ENCODE peak calls at places on chromosome 19, in seven cellular contexts. M is stimulated activated CD4-positive, alpha-beta T cell treated with anti-CD3 and anti-CD28 coated beads, Interleukin-1b, Interleukin-23, amount 100 ng/mL, for 24 hours; S is NCI-H1092; J is CMK; C is HTR-8/SVneo; Z is stimulated activated CD8-positive, alpha-beta memory T cell treated with anti-CD3 and anti-CD28 coated beads, Interleukin-12 subunit alpha, Interleukin-12 subunit beta, amount 100 ng/mL, for 1 hour; H is mammary epithelial cell. E is an unnamed sample.
A peak's percentile ranks its signal among the peaks of the same experiment; 100 is the strongest.

GRCh38 chr19:16661480-16662034 is 618 bp downstream of the TMEM38A start:
- DNase-seq in S (peak; percentile 11), J (no peak), Z (no peak), H (no peak), C (no peak), M (no peak), E (no peak)

GRCh38 chr19:51921949-51922348 is 5.3 kb upstream of the ZNF613 start:
- DNase-seq in C (no peak), J (no peak), S (no peak), Z (no peak), M (no peak), H (no peak), E (no peak)

GRCh38 chr19:10390652-10391286 is 10.4 kb upstream of the TYK2 start:
- DNase-seq in J (peak; percentile 62), H (peak; percentile 38), S (peak; percentile 38), C (peak; percentile 78), Z (peak; percentile 57), M (peak; percentile 35), E (no peak)

GRCh38 chr19:22335716-22336115 is 49.5 kb downstream of the ZNF729 start:
- DNase-seq in S (no peak), H (no peak), C (no peak), J (no peak), Z (no peak), M (no peak), E (no peak)

GRCh38 chr19:27681972-27682371 is 1531.0 kb downstream of the UQCRFS1 start:
- DNase-seq in H (no peak), M (no peak), C (no peak), S (no peak), Z (no peak), J (no peak), E (no peak)

GRCh38 chr19:10505583-10506229 is 2.5 kb upstream of the KEAP1 start:
- DNase-seq in J (peak; percentile 37), C (peak; percentile 51), S (no peak), H (peak; percentile 52), Z (peak; percentile 65), M (peak; percentile 78), E (no peak)

GRCh38 chr19:12882589-12882988 is 1.3 kb upstream of the DNASE2 start:
- DNase-seq in H (no peak), Z (no peak), C (no peak), J (no peak), M (no peak), S (no peak), E (no peak)

GRCh38 chr19:35124098-35125060 is 8.8 kb downstream of the FXYD3 start:
- DNase-seq in S (no peak), J (no peak), H (peak; percentile 89), Z (peak; percentile 71), M (peak; percentile 70), C (peak; percentile 92), E (peak; percentile 53)

GRCh38 chr19:4139614-4140236 is 13.7 kb upstream of the CREB3L3 start:
- DNase-seq in Z (peak; percentile 86), M (peak; percentile 83), S (peak; percentile 11), C (peak; percentile 66), H (peak; percentile 54), J (peak; percentile 35), E (no peak)

GRCh38 chr19:57688011-57688763 is 6.4 kb downstream of the ZNF551 start:
- DNase-seq in J (no peak), M (no peak), C (no peak), Z (no peak), S (no peak), H (peak; percentile 20), E (no peak)

GRCh38 chr19:6402834-6403608 is 10.1 kb upstream of the GTF2F1 start:
- DNase-seq in J (no peak), M (no peak), C (no peak), H (no peak), S (no peak), Z (no peak), E (peak; percentile 20)

GRCh38 chr19:29662604-29663404 is 2.5 kb upstream of the PLEKHF1 start:
- DNase-seq in C (peak; percentile 53), M (no peak), S (no peak), Z (no peak), H (peak; percentile 82), J (no peak), E (peak; percentile 81)

GRCh38 chr19:19428746-19429145 is 23.3 kb downstream of the GATAD2A start:
- DNase-seq in Z (no peak), C (no peak), S (no peak), H (no peak), J (no peak), M (no peak), E (no peak)

GRCh38 chr19:45766919-45767346 is 2.1 kb downstream of the SIX5 start:
- DNase-seq in S (no peak), M (no peak), Z (no peak), J (no peak), H (no peak), C (no peak), E (no peak)

GRCh38 chr19:1558552-1558951 is 9.6 kb downstream of the MEX3D start:
- DNase-seq in C (no peak), H (no peak), M (no peak), S (no peak), Z (no peak), J (no peak), E (no peak)

GRCh38 chr19:6343462-6343861 is 10.1 kb upstream of the ACER1 start:
- DNase-seq in Z (no peak), J (no peak), M (no peak), S (no peak), H (no peak), C (no peak), E (no peak)

GRCh38 chr19:29766100-29766499 is 45.7 kb upstream of the CCNE1 start:
- DNase-seq in J (no peak), C (no peak), M (no peak), H (no peak), Z (no peak), S (no peak), E (no peak)

E was measured in BJ.